ENCODE peak calls at places on chromosomes 3 and 15, in seven cellular contexts. U is fibroblast of pulmonary artery, N is AG09319, G is progenitor cell of endocrine pancreas, F is heart left ventricle, V is neural crest cell, I is psoas muscle. K is an unnamed sample.

GRCh38 chr3:11045536-11045935 is 53.0 kb downstream of the SLC6A1 start:
- DNase-seq in G (no peak), F (no peak), N (no peak), I (no peak), V (no peak), U (no peak), K (no peak)

GRCh38 chr3:63972196-63972595 is 51.1 kb downstream of the PSMD6 start:
- DNase-seq in N (no peak), U (peak), F (no peak), G (no peak), V (no peak), I (no peak), K (no peak)

GRCh38 chr3:109234300-109234699 is 82.0 kb downstream of the DPPA2 start:
- DNase-seq in U (no peak), G (no peak), N (no peak), I (no peak), V (no peak), F (no peak), K (no peak)

GRCh38 chr3:126758882-126759281 is 54.8 kb downstream of the CHCHD6 start:
- DNase-seq in F (no peak), N (no peak), V (no peak), I (no peak), G (no peak), U (no peak), K (no peak)

GRCh38 chr3:24475945-24476344 is 18.7 kb downstream of the THRB start:
- DNase-seq in U (no peak), N (no peak), G (no peak), V (no peak), F (no peak), I (no peak), K (no peak)

GRCh38 chr3:151203053-151203420 is at the start of gene GPR171:
- DNase-seq in V (no peak), F (no peak), U (no peak), I (no peak), G (no peak), N (no peak), K (no peak)

GRCh38 chr15:70478251-70478990 is 284.9 kb downstream of the UACA start:
- DNase-seq in U (no peak), F (no peak), V (no peak), G (no peak), N (no peak), I (no peak), K (no peak)

GRCh38 chr15:63600001-63600645 is 2.9 kb downstream of the FBXL22 start:
- DNase-seq in I (peak), F (peak), G (no peak), V (peak), N (no peak), U (peak), K (no peak)

GRCh38 chr3:42635111-42635510 is 18.4 kb upstream of the ZBTB47 start:
- DNase-seq in V (no peak), F (no peak), I (no peak), U (peak), N (no peak), G (no peak), K (no peak)

GRCh38 chr3:154421067-154421466 is 8.9 kb downstream of the GPR149 start:
- DNase-seq in I (no peak), G (peak), U (peak), F (no peak), V (peak), N (no peak), K (peak)

GRCh38 chr15:47870300-47870955 is 153.1 kb downstream of the SEMA6D start:
- DNase-seq in F (peak), I (no peak), G (no peak), V (no peak), U (no peak), N (no peak), K (no peak)

GRCh38 chr15:36844453-36845094 is 255.8 kb downstream of the MEIS2 start:
- DNase-seq in V (no peak), G (no peak), F (no peak), I (no peak), N (no peak), U (peak), K (no peak)

GRCh38 chr3:117865338-117865737 is 1155.8 kb downstream of the TUSC7 start:
- DNase-seq in F (no peak), U (no peak), I (no peak), V (no peak), G (no peak), N (no peak), K (no peak)

GRCh38 chr3:53780806-53781205 is 65.4 kb downstream of the CHDH start:
- DNase-seq in I (no peak), G (no peak), N (no peak), U (no peak), V (no peak), F (no peak), K (no peak)

GRCh38 chr3:15535757-15536156 is 14.3 kb upstream of the COLQ start:
- DNase-seq in N (no peak), I (no peak), V (no peak), F (no peak), U (no peak), G (no peak), K (no peak)

GRCh38 chr3:63067999-63068645 is 192.9 kb upstream of the CADPS start:
- DNase-seq in V (peak), G (peak), I (no peak), F (peak), N (no peak), U (peak), K (peak)

GRCh38 chr15:85030301-85031049 is 48.8 kb downstream of the PDE8A start:
- DNase-seq in N (no peak), F (no peak), V (no peak), U (no peak), G (no peak), I (no peak), K (no peak)

GRCh38 chr15:38517312-38517711 is 47.3 kb downstream of the RASGRP1 start:
- DNase-seq in G (no peak), I (no peak), F (no peak), N (no peak), U (peak), V (no peak), K (no peak)

DNA sequence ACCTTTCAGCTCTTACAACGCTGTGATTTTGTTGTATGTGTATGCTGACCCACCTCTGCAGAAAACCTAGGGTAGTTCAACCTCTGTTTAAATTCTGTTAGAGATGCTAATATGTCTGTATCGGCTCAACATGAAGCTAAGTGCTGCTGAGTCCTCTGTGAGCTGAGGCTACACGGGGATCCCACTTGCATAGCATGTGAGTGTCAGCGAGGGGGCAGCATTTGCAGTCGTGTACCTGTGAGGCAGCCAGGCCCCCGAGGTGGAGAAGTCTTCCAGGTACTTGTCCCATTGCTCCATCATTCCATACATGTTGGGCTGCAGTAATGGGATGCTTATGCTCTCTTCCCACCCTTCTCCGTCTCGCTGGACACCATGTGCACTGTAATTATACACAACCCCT is 3.7 kb downstream of the MKRN2OS start:
- DNase-seq in N (no peak), F (no peak), G (no peak), I (no peak), V (no peak), U (peak), K (no peak)
- TF ChIP-seq CTCF in N (peak), F (no peak), G (peak), I (peak), V (peak), U (peak), K (no peak)

DNA sequence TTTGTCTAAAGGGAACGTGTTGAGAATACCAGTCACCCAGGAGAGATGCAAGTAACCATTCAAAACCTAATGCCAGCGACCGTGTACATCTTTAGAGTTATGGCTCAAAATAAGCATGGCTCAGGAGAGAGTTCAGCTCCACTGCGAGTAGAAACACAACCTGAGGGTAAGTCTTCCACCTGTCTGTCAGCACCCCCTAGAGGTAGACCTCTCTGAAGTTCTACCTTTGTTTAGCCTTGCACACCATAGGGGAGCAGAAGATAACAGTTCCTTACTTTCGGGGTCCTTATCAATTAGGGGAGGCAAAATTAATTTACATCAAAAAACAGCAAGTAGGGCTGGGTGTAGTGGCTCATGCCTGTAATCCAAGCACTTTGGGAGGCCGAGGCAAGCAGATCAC is 124.4 kb downstream of the HCN4 start:
- DNase-seq in F (no peak), N (no peak), G (no peak), I (no peak), U (no peak), V (no peak), K (no peak)
- TF ChIP-seq CTCF in F (no peak), N (no peak), G (peak), I (peak), U (peak), V (peak), K (no peak)

GRCh38 chr3:146326875-146327543 is 76.1 kb upstream of the PLSCR4 start:
- DNase-seq in N (peak), I (no peak), F (peak), U (peak), G (no peak), V (no peak), K (no peak)
- TF ChIP-seq CTCF in N (peak), I (peak), F (peak), U (peak), G (peak), V (peak), K (no peak)

GRCh38 chr3:140863481-140864084 is 78.1 kb upstream of the SLC25A36 start:
- DNase-seq in V (peak), G (peak), U (peak), N (peak), I (peak), F (peak), K (peak)
- TF ChIP-seq CTCF in V (peak), G (peak), U (peak), N (peak), I (peak), F (peak), K (peak)

GRCh38 chr15:51971353-51972133 is at the start of gene LEO1:
- DNase-seq in I (peak), F (peak), N (peak), G (peak), U (peak), V (peak), K (peak)
- TF ChIP-seq CTCF in I (peak), F (no peak), N (peak), G (peak), U (peak), V (peak), K (no peak)

GRCh38 chr15:25022233-25022632 is 67.4 kb downstream of the SNRPN start:
- DNase-seq in F (no peak), U (peak), N (no peak), G (no peak), V (no peak), I (no peak), K (no peak)

GRCh38 chr15:25019434-25019833 is 64.6 kb downstream of the SNRPN start:
- DNase-seq in G (no peak), F (no peak), U (no peak), N (no peak), I (no peak), V (no peak), K (no peak)
- TF ChIP-seq CTCF in G (no peak), F (no peak), U (no peak), N (no peak), I (no peak), V (no peak), K (no peak)

K was measured in mesothelial cell of epicardium.